ENCODE peak calls at places on chromosomes 16 and 17, in four cellular contexts. T is WTC11, I is K562, L is GM12878. F is an unnamed sample.

GRCh38 chr17:31412511-31412910 is 21.0 kb downstream of the RAB11FIP4 start:
- DNase-seq in T (no peak), I (no peak), L (no peak), F (no peak)

GRCh38 chr16:17617021-17617420 is 146.3 kb upstream of the XYLT1 start:
- DNase-seq in T (no peak), I (no peak), L (no peak), F (no peak)

GRCh38 chr16:2008009-2008526 is 1.6 kb downstream of the ZNF598 start:
- DNase-seq in T (no peak), I (no peak), L (no peak), F (no peak)

GRCh38 chr16:3094289-3095027 is 4.6 kb downstream of the ZSCAN10 start:
- DNase-seq in T (peak), I (peak), L (no peak), F (peak)

GRCh38 chr17:37824534-37825485 is 80.0 kb upstream of the HNF1B start:
- DNase-seq in T (no peak), I (no peak), L (no peak), F (no peak)

GRCh38 chr16:22784690-22785214 is 29.2 kb upstream of the HS3ST2 start:
- DNase-seq in T (no peak), I (no peak), L (no peak), F (no peak)

GRCh38 chr17:66491213-66491612 is 188.8 kb downstream of the PRKCA start:
- DNase-seq in T (no peak), I (peak), L (no peak), F (no peak)

GRCh38 chr17:68378202-68379149 is 78.8 kb downstream of the WIPI1 start:
- DNase-seq in T (peak), I (no peak), L (no peak), F (peak)

GRCh38 chr17:31900877-31901276 is 631 bp downstream of the UTP6 start:
- DNase-seq in T (no peak), I (peak), L (no peak), F (peak)

GRCh38 chr16:66442502-66443268 is 15.6 kb downstream of the BEAN1 start:
- DNase-seq in T (no peak), I (no peak), L (no peak), F (no peak)

GRCh38 chr16:85563515-85564276 is 49.4 kb upstream of the GSE1 start:
- DNase-seq in T (no peak), I (peak), L (no peak), F (peak)

GRCh38 chr16:81004646-81005353 is 1.9 kb downstream of the CMC2 start:
- DNase-seq in T (no peak), I (peak), L (no peak), F (peak)

GRCh38 chr17:20085283-20085875 is 76.2 kb downstream of the SPECC1 start:
- DNase-seq in T (no peak), I (no peak), L (no peak), F (no peak)

GRCh38 chr17:41016578-41017215 is 7.8 kb upstream of the KRTAP3-1 start:
- DNase-seq in T (no peak), I (no peak), L (no peak), F (no peak)

GRCh38 chr17:48429156-48429555 is 858 bp downstream of the SKAP1 start:
- DNase-seq in T (no peak), I (no peak), L (no peak), F (no peak)

GRCh38 chr17:14297161-14297851 is 3.6 kb upstream of the HS3ST3B1 start:
- DNase-seq in T (peak), I (no peak), L (no peak), F (peak)

GRCh38 chr17:37485938-37486570 is 3.6 kb upstream of the DUSP14 start:
- DNase-seq in T (no peak), I (no peak), L (no peak), F (no peak)

GRCh38 chr17:40617678-40618240 is 29.9 kb downstream of the SMARCE1 start:
- DNase-seq in T (peak), I (no peak), L (no peak), F (peak)

GRCh38 chr17:13765701-13766100 is 164.0 kb upstream of the HS3ST3A1 start:
- DNase-seq in T (no peak), I (no peak), L (no peak), F (no peak)

DNA sequence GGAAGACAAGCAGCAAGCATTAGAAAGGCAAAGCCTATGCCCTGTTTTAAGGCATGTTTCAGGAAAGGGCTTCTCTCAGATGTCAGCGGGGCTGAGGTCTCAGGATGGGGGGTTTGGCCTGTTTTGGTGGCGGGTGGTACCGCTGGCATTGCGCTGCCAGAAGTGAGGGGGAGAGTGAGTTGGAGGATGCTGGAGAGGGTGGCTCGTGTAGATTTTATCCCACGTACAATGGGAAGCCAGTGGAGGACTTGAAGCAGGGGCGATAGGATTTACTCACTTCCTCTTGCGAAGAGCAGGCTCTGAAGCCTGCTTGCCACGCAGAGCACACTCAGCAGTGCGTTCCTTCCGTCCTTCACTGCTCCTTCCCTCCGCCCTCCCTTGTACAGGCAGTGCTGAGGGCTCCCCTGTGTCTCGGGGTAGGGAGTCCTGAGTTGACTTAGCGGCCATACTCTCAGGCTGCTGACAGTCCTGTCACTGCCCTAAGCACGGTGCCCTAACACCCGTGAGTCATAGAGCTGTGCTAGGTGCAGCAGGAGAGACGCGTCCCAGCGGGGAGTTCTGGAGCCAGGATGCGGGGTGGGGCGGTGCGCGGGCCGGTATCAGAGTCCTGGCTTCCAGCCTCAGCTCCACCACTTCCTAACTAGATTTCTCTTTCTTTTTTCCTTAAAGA is 113.1 kb downstream of the SNX29 start:
- DNase-seq in T (peak), I (peak), L (no peak), F (no peak)
- TF ChIP-seq USF1 in T (no peak), I (no peak), L (no peak), F (no peak)

DNA sequence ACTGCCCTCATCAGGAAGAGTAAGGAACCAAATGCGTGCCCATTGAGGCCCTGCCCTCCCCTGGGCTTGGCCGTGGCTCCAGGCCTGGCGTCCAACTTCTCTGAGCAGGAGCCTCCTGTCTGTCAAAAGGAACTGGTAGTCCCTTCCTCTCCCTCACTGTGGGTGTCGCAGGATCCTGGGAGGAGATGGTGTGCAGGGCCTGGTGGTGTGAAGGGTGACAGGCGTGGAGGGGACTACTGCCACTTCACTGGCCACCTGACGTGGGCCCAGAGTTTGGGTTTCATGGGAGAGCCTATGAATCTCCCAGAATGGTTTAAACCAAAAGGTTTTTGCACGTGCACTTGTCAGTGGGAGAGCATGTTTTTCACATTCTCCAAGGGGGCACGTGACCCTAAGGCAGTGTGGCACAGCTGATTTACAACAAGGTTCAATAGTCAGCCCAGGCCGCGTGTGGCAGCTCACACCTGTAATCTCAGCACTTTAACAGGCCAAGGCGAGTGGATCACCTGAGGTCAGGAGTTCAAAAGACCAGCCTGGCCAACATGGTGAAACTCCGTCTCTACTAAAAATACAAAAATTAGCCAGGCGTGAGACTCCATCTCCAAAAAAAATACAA is 12.5 kb downstream of the ARL2BP start:
- DNase-seq in T (no peak), I (no peak), L (no peak), F (no peak)
- TF ChIP-seq USF1 in T (no peak), I (no peak), L (no peak), F (no peak)

GRCh38 chr17:29292071-29292991 is 1.6 kb downstream of the NUFIP2 start:
- DNase-seq in T (peak), I (peak), L (no peak), F (peak)

GRCh38 chr17:29293890-29294579 is at the start of gene NUFIP2:
- DNase-seq in T (peak), I (peak), L (peak), F (peak)

GRCh38 chr17:29291163-29291752 is 2.7 kb downstream of the NUFIP2 start:
- DNase-seq in T (no peak), I (peak), L (peak), F (peak)

GRCh38 chr17:29294580-29294900 is 592 bp upstream of the NUFIP2 start:
- DNase-seq in T (no peak), I (no peak), L (no peak), F (no peak)

DNA sequence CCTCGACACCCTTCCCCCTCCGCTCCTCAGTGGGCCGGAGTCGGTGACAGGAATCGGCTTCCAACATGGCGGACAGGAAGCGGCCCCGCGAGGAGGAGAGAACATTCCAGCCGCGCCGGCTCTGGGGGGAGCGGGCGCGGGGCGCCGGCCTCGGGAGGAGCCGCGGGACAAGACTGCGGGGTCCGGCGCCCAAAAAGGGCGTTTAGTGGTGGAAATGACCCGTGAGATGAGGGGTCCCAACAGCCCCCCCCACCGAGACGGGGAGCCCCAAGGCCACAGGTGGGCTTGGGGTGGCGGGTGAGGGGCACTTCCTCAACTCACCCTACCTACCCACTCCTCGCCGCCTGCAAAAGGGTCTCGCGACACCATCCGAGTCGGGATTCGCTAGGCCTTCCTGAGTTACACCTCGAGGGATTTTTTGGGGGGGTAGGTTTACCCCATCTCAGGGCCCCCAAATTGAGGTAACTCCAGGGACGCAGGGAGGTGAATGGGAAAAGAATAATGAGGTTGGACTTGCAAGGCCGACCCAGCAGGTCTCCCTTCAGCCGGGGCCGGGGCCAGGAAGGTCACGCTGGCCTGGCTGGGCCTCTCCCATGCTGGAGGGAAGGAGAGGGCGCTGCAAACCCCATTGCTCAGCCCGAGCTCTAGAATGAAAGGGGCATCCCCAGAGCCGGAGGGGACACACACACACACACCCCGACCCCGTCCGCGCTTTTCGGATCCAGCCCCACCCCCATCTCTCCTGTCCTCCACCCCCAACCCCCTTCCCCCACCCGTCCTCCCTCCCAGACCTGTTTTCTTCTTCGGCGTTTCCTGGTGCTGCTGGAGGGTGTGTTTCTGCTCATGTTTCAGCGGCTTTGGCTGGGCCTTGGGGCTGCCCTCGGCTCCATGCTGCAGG is 707 bp downstream of the NUFIP2 start:
- DNase-seq in T (peak), I (peak), L (no peak), F (peak)
- TF ChIP-seq USF1 in T (no peak), I (no peak), L (no peak), F (no peak)

DNA sequence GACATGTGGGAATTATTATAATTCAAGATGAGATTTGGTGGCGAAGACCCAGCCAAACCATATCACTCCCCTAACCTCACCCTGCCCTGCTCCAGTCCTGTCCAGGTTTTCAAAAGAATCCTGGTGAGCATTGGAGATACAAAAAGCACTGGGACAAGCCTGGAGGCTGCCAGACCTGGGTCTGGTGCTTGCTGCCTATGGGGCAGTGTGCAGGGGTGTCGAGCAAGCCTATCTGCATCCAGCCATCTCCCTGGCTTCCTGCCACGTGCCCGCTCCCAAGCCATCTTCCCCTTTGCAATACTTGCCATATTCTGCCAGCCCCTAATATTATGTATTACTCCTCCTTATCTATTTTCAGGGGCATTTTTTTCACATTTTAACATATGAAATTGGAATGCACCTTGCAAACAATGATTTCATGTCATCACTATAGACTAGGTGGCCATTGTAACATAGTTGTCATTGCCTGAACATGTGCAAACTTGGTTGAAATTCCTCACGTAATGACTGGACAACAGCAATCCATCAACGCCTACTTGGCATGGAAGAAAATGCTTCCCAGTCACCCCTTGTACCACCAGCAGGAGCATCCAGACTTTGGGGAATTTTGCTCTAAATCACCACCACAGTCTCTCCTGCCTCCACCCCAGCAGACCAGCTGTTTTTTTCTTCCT is 8.1 kb upstream of the KDM8 start:
- DNase-seq in T (no peak), I (no peak), L (no peak), F (peak)
- TF ChIP-seq USF1 in T (no peak), I (no peak), L (no peak), F (no peak)

DNA sequence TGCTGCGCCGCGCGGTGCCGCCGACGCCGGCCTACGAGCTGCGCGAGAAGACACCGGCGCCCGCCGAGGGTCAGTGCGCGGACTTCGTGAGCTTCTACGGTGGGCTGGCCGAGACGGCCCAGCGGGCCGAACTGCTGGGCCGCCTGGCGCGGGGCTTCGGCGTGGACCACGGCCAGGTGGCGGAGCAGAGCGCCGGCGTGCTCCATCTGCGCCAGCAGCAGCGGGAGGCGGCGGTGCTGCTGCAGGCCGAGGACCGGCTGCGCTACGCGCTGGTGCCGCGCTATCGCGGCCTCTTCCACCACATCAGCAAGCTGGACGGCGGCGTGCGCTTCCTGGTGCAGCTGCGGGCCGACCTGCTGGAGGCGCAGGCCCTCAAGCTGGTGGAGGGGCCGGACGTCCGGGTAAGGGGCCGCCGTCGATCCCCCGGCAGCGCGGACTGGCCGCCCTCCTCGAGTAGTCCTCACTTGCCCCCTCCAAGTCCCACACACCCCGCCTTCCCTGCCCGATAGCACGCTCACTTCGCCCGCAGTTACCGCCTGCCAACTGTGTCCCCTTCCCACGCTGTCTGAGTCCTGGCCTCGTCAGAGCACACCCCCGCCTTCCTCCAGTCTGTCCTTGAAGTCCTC is 470 bp downstream of the MLYCD start:
- DNase-seq in T (peak), I (peak), L (no peak), F (peak)
- TF ChIP-seq USF1 in T (no peak), I (no peak), L (no peak), F (no peak)

DNA sequence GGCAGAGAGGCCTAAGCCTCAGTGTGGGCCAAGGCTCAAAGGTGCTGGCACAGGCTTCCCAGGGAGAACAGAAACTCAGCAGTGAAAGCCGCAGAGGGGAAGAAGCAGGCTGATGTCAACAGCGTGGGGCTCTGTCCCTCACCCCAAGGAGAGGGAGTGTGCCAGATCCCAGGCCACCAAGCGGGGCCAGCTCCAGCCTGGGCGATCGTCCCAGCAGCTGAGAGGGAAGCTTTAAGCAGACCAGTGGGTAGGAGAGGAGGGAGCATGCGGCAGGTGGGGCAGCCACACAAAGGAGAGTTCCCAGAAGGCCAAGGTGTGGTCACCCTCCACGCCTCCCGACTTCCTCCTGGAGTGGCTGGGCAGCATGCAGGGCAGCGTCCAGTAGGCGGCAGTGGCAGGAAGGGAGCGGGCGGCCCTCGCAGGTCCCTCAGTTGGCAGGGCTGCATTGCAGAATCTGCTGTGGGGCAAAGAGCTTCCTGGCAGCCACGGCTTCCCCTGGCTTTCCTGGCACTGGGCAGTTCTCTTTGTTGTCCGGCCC is 6.0 kb downstream of the SYNGR2 start:
- DNase-seq in T (no peak), I (no peak), L (no peak), F (no peak)
- TF ChIP-seq USF1 in T (no peak), I (no peak), L (no peak), F (no peak)

GRCh38 chr16:86931410-86931941 is 353.1 kb downstream of the FOXL1 start:
- DNase-seq in T (no peak), I (peak), L (no peak), F (no peak)
- TF ChIP-seq USF1 in T (no peak), I (no peak), L (no peak), F (no peak)